ENCODE peak calls at places on chromosomes 12 and 14, in seven cellular contexts. E is stimulated activated CD8-positive, alpha-beta memory T cell treated with anti-CD3 and anti-CD28 coated beads, Interleukin-7, amount 100 ng/mL, for 1 hour; K is heart right ventricle; J is OCI-LY7; C is astrocyte; G is BE2C; B is NCI-H1417. Y is an unnamed sample.
A peak's percentile ranks its signal among the peaks of the same experiment; 100 is the strongest.

GRCh38 chr12:106696071-106696470 is 78.4 kb upstream of the RIC8B start:
- DNase-seq in E (no peak), K (no peak), J (no peak), C (no peak), G (no peak), B (no peak), Y (no peak)

GRCh38 chr12:27462151-27462694 is 15.7 kb downstream of the SMCO2 start:
- DNase-seq in E (no peak), K (no peak), J (no peak), C (peak; percentile 88), G (no peak), B (no peak), Y (no peak)

GRCh38 chr12:93896427-93896826 is 219.3 kb downstream of the CRADD start:
- DNase-seq in E (no peak), K (no peak), J (peak; percentile 2), C (peak; percentile 23), G (no peak), B (no peak), Y (no peak)

GRCh38 chr12:106629797-106630669 is 47.2 kb downstream of the RFX4 start:
- DNase-seq in E (no peak), K (no peak), J (no peak), C (peak; percentile 36), G (no peak), B (no peak), Y (no peak)

GRCh38 chr12:22321620-22322019 is 12.9 kb downstream of the ST8SIA1 start:
- DNase-seq in E (no peak), K (no peak), J (no peak), C (no peak), G (no peak), B (no peak), Y (peak; percentile 60)

GRCh38 chr14:45246151-45246550 is 6.9 kb downstream of the MIS18BP1 start:
- DNase-seq in E (no peak), K (no peak), J (no peak), C (no peak), G (no peak), B (no peak), Y (no peak)

GRCh38 chr12:68591716-68592437 is 18.8 kb upstream of the RAP1B start:
- DNase-seq in E (no peak), K (no peak), J (peak; percentile 85), C (no peak), G (no peak), B (no peak), Y (no peak)

GRCh38 chr12:113719911-113720591 is 246.1 kb downstream of the RBM19 start:
- DNase-seq in E (no peak), K (no peak), J (no peak), C (no peak), G (no peak), B (no peak), Y (no peak)

GRCh38 chr12:5039815-5040214 is 3.9 kb upstream of the KCNA5 start:
- DNase-seq in E (no peak), K (no peak), J (no peak), C (no peak), G (no peak), B (no peak), Y (no peak)

GRCh38 chr12:31662176-31662849 is 2.8 kb downstream of the ETFBKMT start:
- DNase-seq in E (no peak), K (no peak), J (no peak), C (no peak), G (no peak), B (no peak), Y (no peak)

GRCh38 chr14:75489480-75489837 is 32.8 kb upstream of the BATF start:
- DNase-seq in E (no peak), K (no peak), J (no peak), C (no peak), G (no peak), B (no peak), Y (no peak)

GRCh38 chr12:65306229-65306602 is 27.7 kb downstream of the MSRB3 start:
- DNase-seq in E (no peak), K (no peak), J (no peak), C (peak; percentile 12), G (no peak), B (no peak), Y (no peak)

GRCh38 chr14:89702151-89702936 is 252.2 kb downstream of the EFCAB11 start:
- DNase-seq in E (no peak), K (no peak), J (no peak), C (peak; percentile 56), G (no peak), B (peak; percentile 47), Y (no peak)

GRCh38 chr14:105737504-105738246 is 211.3 kb downstream of the TMEM121 start:
- DNase-seq in E (no peak), K (no peak), J (no peak), C (no peak), G (no peak), B (no peak), Y (peak; percentile 43)

Y was measured in Karpas-422.